ENCODE peak calls at places on chromosome 15, in ten cellular contexts. F, K, T, R, D, C, E, J, A and Y are unnamed samples.

GRCh38 chr15:23642413-23643044 is 5.1 kb downstream of the MAGEL2 start:
- DNase-seq in F (peak), K (peak), T (no peak), R (peak), D (no peak), C (peak), E (no peak), J (no peak), A (peak), Y (no peak)

GRCh38 chr15:59594493-59594942 is 17.1 kb upstream of the GCNT3 start:
- DNase-seq in F (no peak), K (no peak), T (no peak), R (no peak), D (no peak), C (peak), E (no peak), J (no peak), A (peak), Y (no peak)

GRCh38 chr15:79970921-79971434 is at the start of gene BCL2A1:
- DNase-seq in F (no peak), K (peak), T (no peak), R (no peak), D (no peak), C (peak), E (peak), J (peak), A (peak), Y (peak)

GRCh38 chr15:65375871-65376552 is 1.8 kb downstream of the IGDCC3 start:
- DNase-seq in F (no peak), K (no peak), T (no peak), R (no peak), D (no peak), C (no peak), E (no peak), J (no peak), A (no peak), Y (no peak)

GRCh38 chr15:88450125-88450798 is 16.9 kb downstream of the MRPL46 start:
- DNase-seq in F (peak), K (peak), T (no peak), R (peak), D (no peak), C (peak), E (peak), J (no peak), A (peak), Y (peak)

GRCh38 chr15:39084683-39085530 is 496.0 kb upstream of the THBS1 start:
- DNase-seq in F (no peak), K (peak), T (peak), R (no peak), D (no peak), C (no peak), E (no peak), J (no peak), A (peak), Y (no peak)

GRCh38 chr15:22961661-22962221 is 18.4 kb downstream of the CYFIP1 start:
- DNase-seq in F (no peak), K (no peak), T (peak), R (no peak), D (no peak), C (peak), E (no peak), J (no peak), A (no peak), Y (no peak)

GRCh38 chr15:86165263-86166204 is 85.9 kb downstream of the AGBL1 start:
- DNase-seq in F (no peak), K (no peak), T (no peak), R (no peak), D (no peak), C (no peak), E (no peak), J (no peak), A (no peak), Y (no peak)

GRCh38 chr15:74845208-74845568 is 2.2 kb upstream of the ULK3 start:
- DNase-seq in F (no peak), K (no peak), T (no peak), R (no peak), D (no peak), C (peak), E (no peak), J (peak), A (no peak), Y (peak)

GRCh38 chr15:79311901-79312553 is 1.1 kb downstream of the TMED3 start:
- DNase-seq in F (no peak), K (no peak), T (no peak), R (no peak), D (no peak), C (no peak), E (peak), J (no peak), A (no peak), Y (no peak)

GRCh38 chr15:35673093-35673573 is 127.2 kb upstream of the DPH6 start:
- DNase-seq in F (no peak), K (no peak), T (no peak), R (no peak), D (no peak), C (no peak), E (no peak), J (no peak), A (no peak), Y (no peak)

GRCh38 chr15:81069356-81069755 is 64.7 kb upstream of the CFAP161 start:
- DNase-seq in F (no peak), K (no peak), T (no peak), R (no peak), D (no peak), C (no peak), E (no peak), J (no peak), A (no peak), Y (no peak)

GRCh38 chr15:79897701-79898113 is 893 bp upstream of the MTHFS start:
- DNase-seq in F (no peak), K (no peak), T (no peak), R (no peak), D (no peak), C (no peak), E (no peak), J (no peak), A (no peak), Y (no peak)

GRCh38 chr15:58761010-58761388 is 10.1 kb upstream of the MINDY2 start:
- DNase-seq in F (no peak), K (no peak), T (no peak), R (no peak), D (no peak), C (no peak), E (no peak), J (no peak), A (no peak), Y (no peak)

GRCh38 chr15:85000937-85001336 is 19.3 kb downstream of the PDE8A start:
- DNase-seq in F (no peak), K (no peak), T (no peak), R (no peak), D (no peak), C (no peak), E (no peak), J (no peak), A (no peak), Y (no peak)

GRCh38 chr15:50435772-50436171 is 11.6 kb downstream of the USP8 start:
- DNase-seq in F (no peak), K (no peak), T (no peak), R (no peak), D (no peak), C (no peak), E (no peak), J (no peak), A (no peak), Y (no peak)

GRCh38 chr15:36332301-36332700 is 247.1 kb upstream of the CDIN1 start:
- DNase-seq in F (no peak), K (no peak), T (no peak), R (no peak), D (no peak), C (no peak), E (no peak), J (no peak), A (no peak), Y (no peak)

GRCh38 chr15:36005542-36005941 is 459.6 kb upstream of the DPH6 start:
- DNase-seq in F (no peak), K (no peak), T (no peak), R (no peak), D (no peak), C (no peak), E (no peak), J (no peak), A (no peak), Y (no peak)

GRCh38 chr15:89495638-89496145 is 691 bp downstream of the RHCG start:
- DNase-seq in F (no peak), K (no peak), T (no peak), R (no peak), D (no peak), C (peak), E (no peak), J (no peak), A (no peak), Y (no peak)

GRCh38 chr15:51266548-51266947 is 71.8 kb downstream of the CYP19A1 start:
- DNase-seq in F (no peak), K (no peak), T (no peak), R (no peak), D (no peak), C (no peak), E (no peak), J (no peak), A (no peak), Y (no peak)

GRCh38 chr15:77739591-77740378 is 107.1 kb upstream of the LINGO1 start:
- DNase-seq in F (no peak), K (no peak), T (no peak), R (no peak), D (no peak), C (no peak), E (no peak), J (no peak), A (no peak), Y (no peak)

GRCh38 chr15:63553388-63553791 is 43.8 kb upstream of the FBXL22 start:
- DNase-seq in F (no peak), K (peak), T (no peak), R (no peak), D (peak), C (no peak), E (no peak), J (no peak), A (no peak), Y (no peak)

GRCh38 chr15:93467327-93467726 is 378.3 kb upstream of the RGMA start:
- DNase-seq in F (no peak), K (peak), T (peak), R (no peak), D (peak), C (peak), E (no peak), J (no peak), A (no peak), Y (no peak)

GRCh38 chr15:45454825-45455224 is 67.7 kb downstream of the SLC30A4 start:
- DNase-seq in F (peak), K (peak), T (peak), R (no peak), D (peak), C (peak), E (peak), J (peak), A (peak), Y (peak)

GRCh38 chr15:82168296-82168695 is 94.2 kb downstream of the EFL1 start:
- DNase-seq in F (no peak), K (no peak), T (no peak), R (no peak), D (no peak), C (no peak), E (no peak), J (no peak), A (no peak), Y (no peak)

GRCh38 chr15:82168757-82169156 is 93.8 kb downstream of the EFL1 start:
- DNase-seq in F (no peak), K (no peak), T (no peak), R (no peak), D (no peak), C (no peak), E (no peak), J (no peak), A (no peak), Y (no peak)

DNA sequence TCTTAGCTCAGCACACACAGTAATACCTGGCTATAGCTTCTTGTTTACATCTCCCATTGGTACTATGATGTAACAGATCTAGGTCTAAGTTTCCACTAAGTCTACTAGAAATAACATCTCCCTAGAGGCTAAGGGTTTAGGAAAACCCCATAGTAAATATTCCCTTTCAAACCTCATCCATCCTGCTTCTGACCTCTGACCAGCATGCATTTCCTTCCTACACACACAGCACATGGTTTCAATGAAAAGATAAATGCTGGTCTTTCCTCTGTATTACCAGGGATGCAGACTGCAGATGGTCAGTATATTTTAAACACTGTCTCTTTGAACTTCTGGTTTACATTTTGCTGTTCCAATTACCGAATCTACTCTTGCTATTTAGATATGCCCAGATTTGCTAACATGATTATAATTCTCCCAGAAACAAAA is 96.6 kb downstream of the EFL1 start:
- DNase-seq in F (no peak), K (no peak), T (no peak), R (no peak), D (no peak), C (no peak), E (no peak), J (no peak), A (no peak), Y (no peak)
- TF ChIP-seq CTCF in F (no peak), K (no peak), T (no peak), R (no peak), D (no peak), C (no peak), E (no peak), J (no peak), A (no peak), Y (no peak)

DNA sequence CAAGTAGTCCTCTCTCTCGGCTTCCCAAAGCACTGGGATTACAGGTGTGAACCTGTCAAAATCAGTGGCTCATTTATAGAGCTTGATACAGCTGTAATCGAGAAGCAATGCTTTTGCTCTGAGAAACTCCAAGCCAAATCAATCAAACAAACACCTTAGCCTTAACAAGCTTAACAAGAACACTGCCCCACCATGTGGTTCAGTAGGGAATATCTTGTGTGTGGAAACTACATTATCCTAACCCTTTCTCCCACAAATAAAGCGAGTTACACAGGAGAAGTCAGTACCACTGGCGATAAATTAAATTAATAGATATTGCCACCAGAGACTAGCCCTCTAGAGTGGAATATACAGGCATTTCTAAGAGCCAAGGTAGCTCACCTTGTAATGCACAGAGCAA is 13.9 kb downstream of the CDAN1 start:
- DNase-seq in F (no peak), K (peak), T (no peak), R (no peak), D (no peak), C (no peak), E (no peak), J (no peak), A (peak), Y (no peak)
- TF ChIP-seq CTCF in F (no peak), K (no peak), T (no peak), R (no peak), D (no peak), C (no peak), E (no peak), J (no peak), A (no peak), Y (no peak)

GRCh38 chr15:69749797-69750196 is 297.2 kb downstream of the RPLP1 start:
- DNase-seq in F (peak), K (peak), T (no peak), R (no peak), D (no peak), C (no peak), E (no peak), J (no peak), A (peak), Y (no peak)
- TF ChIP-seq CTCF in F (peak), K (peak), T (peak), R (no peak), D (no peak), C (no peak), E (peak), J (peak), A (peak), Y (no peak)

DNA sequence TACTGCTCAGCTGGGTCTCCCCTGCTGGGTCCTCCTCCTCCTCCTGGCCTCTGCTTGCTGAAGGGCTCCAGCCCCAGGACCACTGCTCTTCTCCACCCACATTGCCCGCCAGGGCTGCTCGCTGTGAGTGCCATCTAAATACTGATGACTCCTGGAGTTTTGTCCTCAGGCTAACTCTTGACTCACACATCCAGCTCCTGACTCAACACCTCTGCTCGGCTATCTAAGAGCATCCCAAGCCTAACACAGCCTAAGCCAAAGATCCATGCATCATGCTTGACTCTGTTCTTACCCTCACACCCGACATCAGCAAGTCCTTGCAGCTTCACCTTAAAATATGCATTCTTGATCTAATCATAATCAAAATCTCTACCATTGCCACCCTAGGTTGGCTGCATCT is 260.2 kb downstream of the KLF13 start:
- DNase-seq in F (no peak), K (peak), T (no peak), R (no peak), D (no peak), C (no peak), E (no peak), J (no peak), A (no peak), Y (no peak)
- TF ChIP-seq CTCF in F (no peak), K (no peak), T (no peak), R (no peak), D (no peak), C (no peak), E (no peak), J (no peak), A (no peak), Y (no peak)

GRCh38 chr15:100849021-100849831 is 30.4 kb upstream of the ALDH1A3 start:
- DNase-seq in F (no peak), K (no peak), T (peak), R (no peak), D (no peak), C (peak), E (peak), J (peak), A (peak), Y (no peak)
- TF ChIP-seq CTCF in F (no peak), K (no peak), T (peak), R (no peak), D (no peak), C (peak), E (peak), J (no peak), A (peak), Y (no peak)

GRCh38 chr15:66966256-66966655 is 99.1 kb upstream of the SMAD3 start:
- DNase-seq in F (peak), K (peak), T (no peak), R (no peak), D (no peak), C (no peak), E (no peak), J (no peak), A (no peak), Y (no peak)
- TF ChIP-seq CTCF in F (peak), K (peak), T (no peak), R (peak), D (no peak), C (no peak), E (peak), J (peak), A (peak), Y (peak)

DNA sequence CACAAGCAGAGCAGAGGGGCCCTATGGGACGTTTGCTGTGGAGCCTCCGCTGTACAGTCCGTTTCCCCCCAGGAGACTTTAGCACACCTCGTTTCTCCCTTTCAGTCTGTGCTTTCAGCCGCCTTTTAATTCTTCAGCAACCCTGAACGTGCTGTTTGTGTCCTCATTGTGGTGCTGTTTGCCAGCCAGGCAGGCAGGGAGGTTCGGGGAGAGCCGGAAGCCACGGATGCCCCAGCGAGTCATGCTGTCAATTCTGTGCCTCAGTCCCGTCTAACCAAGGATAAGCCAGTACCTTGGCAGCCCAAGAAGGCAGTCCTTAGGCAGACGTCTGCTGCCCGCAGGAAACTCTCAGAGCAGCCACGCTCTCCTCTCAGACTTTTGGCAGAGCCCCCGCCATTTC is 158.7 kb downstream of the UACA start:
- DNase-seq in F (no peak), K (peak), T (no peak), R (no peak), D (no peak), C (no peak), E (no peak), J (no peak), A (no peak), Y (no peak)
- TF ChIP-seq CTCF in F (no peak), K (no peak), T (no peak), R (no peak), D (no peak), C (no peak), E (no peak), J (no peak), A (no peak), Y (no peak)